ENCODE peak calls at places on chromosomes 11 and 22, in seven cellular contexts. P, W, S, O, Y, M and N are unnamed samples.

GRCh38 chr11:70467196-70468085 is 69.1 kb downstream of the CTTN start:
- DNase-seq in P (peak), W (peak), S (peak), O (peak), Y (peak), M (no peak), N (peak)

GRCh38 chr11:17389205-17389956 is 922 bp upstream of the KCNJ11 start:
- DNase-seq in P (peak), W (peak), S (peak), O (peak), Y (no peak), M (peak), N (peak)

GRCh38 chr22:48635825-48636224 is 1191.8 kb downstream of the BRD1 start:
- DNase-seq in P (no peak), W (no peak), S (no peak), O (no peak), Y (no peak), M (no peak), N (no peak)

GRCh38 chr11:123429851-123430735 is at the start of gene GRAMD1B:
- DNase-seq in P (peak), W (no peak), S (peak), O (peak), Y (peak), M (peak), N (peak)

GRCh38 chr22:46878549-46878948 is 116.1 kb downstream of the TBC1D22A start:
- DNase-seq in P (peak), W (no peak), S (no peak), O (no peak), Y (peak), M (no peak), N (no peak)

GRCh38 chr11:134592391-134592990 is 180.4 kb upstream of the B3GAT1 start:
- DNase-seq in P (peak), W (peak), S (peak), O (peak), Y (peak), M (no peak), N (peak)

GRCh38 chr11:47869548-47870393 is 21.6 kb upstream of the NUP160 start:
- DNase-seq in P (no peak), W (no peak), S (no peak), O (peak), Y (no peak), M (no peak), N (no peak)

GRCh38 chr11:3178349-3178748 is 13.2 kb upstream of the OSBPL5 start:
- DNase-seq in P (no peak), W (no peak), S (no peak), O (peak), Y (no peak), M (no peak), N (no peak)

GRCh38 chr11:39732002-39732401 is 1727.5 kb downstream of the LRRC4C start:
- DNase-seq in P (no peak), W (no peak), S (no peak), O (no peak), Y (no peak), M (no peak), N (no peak)

GRCh38 chr22:49768961-49769690 is 58.5 kb downstream of the BRD1 start:
- DNase-seq in P (no peak), W (no peak), S (no peak), O (no peak), Y (no peak), M (no peak), N (no peak)

GRCh38 chr11:66225054-66225453 is 43.4 kb upstream of the RAB1B start:
- DNase-seq in P (no peak), W (no peak), S (no peak), O (no peak), Y (no peak), M (no peak), N (no peak)

GRCh38 chr11:76806131-76806530 is 23.0 kb downstream of the TSKU start:
- DNase-seq in P (no peak), W (no peak), S (no peak), O (no peak), Y (no peak), M (no peak), N (no peak)

GRCh38 chr11:48109046-48109666 is 107.5 kb upstream of the OR4B1 start:
- DNase-seq in P (peak), W (peak), S (peak), O (peak), Y (peak), M (no peak), N (no peak)

GRCh38 chr11:64056861-64057260 is 21.1 kb downstream of the FLRT1 start:
- DNase-seq in P (no peak), W (no peak), S (no peak), O (no peak), Y (no peak), M (no peak), N (no peak)

GRCh38 chr11:124441081-124441480 is 4.4 kb downstream of the OR8B8 start:
- DNase-seq in P (no peak), W (no peak), S (no peak), O (no peak), Y (no peak), M (no peak), N (no peak)

GRCh38 chr22:36613958-36614357 is 85.0 kb upstream of the EIF3D start:
- DNase-seq in P (no peak), W (no peak), S (no peak), O (peak), Y (peak), M (no peak), N (no peak)